ENCODE peak calls at places on chromosomes 12 and 14, in six cellular contexts. I, T, K, P, F and V are unnamed samples.

GRCh38 chr12:13980548-13981295 is 680 bp downstream of the GRIN2B start:
- DNase-seq in P (no peak), I (no peak), F (no peak), K (no peak), T (no peak), V (peak)

GRCh38 chr12:118377005-118377890 is 893 bp downstream of the SUDS3 start:
- DNase-seq in T (no peak), F (no peak), K (no peak), I (no peak), P (no peak), V (no peak)

GRCh38 chr14:36167431-36167830 is 9.1 kb downstream of the PTCSC3 start:
- DNase-seq in K (no peak), I (no peak), T (no peak), P (no peak), F (no peak), V (no peak)

GRCh38 chr12:117053050-117053400 is 46.2 kb downstream of the TESC start:
- DNase-seq in I (no peak), K (no peak), P (no peak), T (no peak), F (no peak), V (no peak)

GRCh38 chr12:114381177-114381576 is 24.8 kb downstream of the TBX5 start:
- DNase-seq in F (no peak), P (no peak), T (no peak), I (no peak), K (no peak), V (no peak)

GRCh38 chr12:64083285-64084210 is 138.5 kb downstream of the KICS2 start:
- DNase-seq in T (no peak), P (peak), I (peak), F (no peak), K (peak), V (peak)

GRCh38 chr12:121128908-121129704 is 3.6 kb upstream of the P2RX7 start:
- DNase-seq in F (peak), K (peak), I (no peak), P (peak), T (peak), V (peak)

GRCh38 chr12:13179159-13180074 is 17.1 kb upstream of the EMP1 start:
- DNase-seq in I (no peak), F (peak), T (peak), K (no peak), P (no peak), V (peak)

GRCh38 chr12:105567061-105567460 is 236.6 kb downstream of the C12orf75 start:
- DNase-seq in F (no peak), I (no peak), K (no peak), T (no peak), P (peak), V (no peak)

GRCh38 chr12:105562727-105563072 is 232.2 kb downstream of the C12orf75 start:
- DNase-seq in P (no peak), T (no peak), I (no peak), F (no peak), K (no peak), V (no peak)

GRCh38 chr12:105559292-105559691 is 228.8 kb downstream of the C12orf75 start:
- DNase-seq in K (no peak), F (no peak), P (no peak), I (no peak), T (no peak), V (no peak)

DNA sequence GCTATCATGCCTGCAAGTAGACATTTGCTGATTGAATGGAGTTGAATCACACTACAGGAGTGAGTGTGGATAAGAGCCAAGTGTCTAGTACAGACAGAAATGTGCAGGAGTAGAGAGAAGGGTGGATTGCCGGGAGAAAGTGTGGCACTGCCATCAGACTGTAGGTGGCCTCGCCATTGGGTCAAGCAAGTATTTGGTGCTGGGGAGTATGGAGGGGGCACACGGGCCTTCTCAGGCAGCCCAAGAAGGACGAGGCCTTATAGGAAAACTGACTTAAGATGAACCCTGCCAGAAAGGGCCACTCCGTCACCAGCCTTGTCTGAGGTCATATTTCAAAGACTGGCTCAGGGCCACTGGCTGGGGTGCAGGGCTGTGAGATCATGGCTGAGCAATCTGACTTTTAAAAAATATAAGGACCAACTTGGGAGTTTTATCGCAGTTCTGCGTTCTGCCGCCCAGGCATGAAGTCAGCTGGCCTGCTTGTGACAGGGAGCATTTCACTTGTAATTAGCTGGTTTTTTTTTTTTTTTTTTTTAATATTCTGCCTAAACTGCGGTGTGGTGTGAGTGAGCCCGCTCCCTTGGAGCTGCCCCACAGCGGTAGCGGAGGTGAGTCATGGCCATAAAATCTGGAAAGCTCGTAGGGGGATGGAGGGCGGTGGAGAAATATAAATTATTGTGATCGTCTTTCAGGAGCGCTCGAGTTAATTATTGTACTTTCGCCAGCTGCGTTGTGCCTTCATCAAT is 231.7 kb downstream of the C12orf75 start:
- DNase-seq in P (peak), F (no peak), T (no peak), K (no peak), I (peak), V (peak)
- H3K4me3 ChIP-seq in P (no peak), F (no peak), T (no peak), K (no peak), I (peak), V (no peak)

GRCh38 chr12:47751561-47751960 is 7.1 kb downstream of the RAPGEF3 start:
- DNase-seq in I (no peak), K (no peak), P (no peak), F (no peak), T (no peak), V (peak)
- H3K4me3 ChIP-seq in I (no peak), K (no peak), P (no peak), F (no peak), T (no peak), V (no peak)

GRCh38 chr12:53208877-53209463 is 1.9 kb upstream of the ITGB7 start:
- DNase-seq in I (no peak), K (no peak), T (no peak), F (no peak), P (no peak), V (no peak)

GRCh38 chr12:53204351-53204750 is 2.7 kb downstream of the ITGB7 start:
- DNase-seq in P (no peak), I (no peak), T (no peak), F (no peak), K (no peak), V (no peak)

GRCh38 chr12:53208435-53208834 is 1.4 kb upstream of the ITGB7 start:
- DNase-seq in T (no peak), P (no peak), K (peak), I (no peak), F (no peak), V (no peak)

GRCh38 chr12:53205747-53206146 is 1.3 kb downstream of the ITGB7 start:
- DNase-seq in I (no peak), K (peak), F (no peak), T (no peak), P (peak), V (no peak)

DNA sequence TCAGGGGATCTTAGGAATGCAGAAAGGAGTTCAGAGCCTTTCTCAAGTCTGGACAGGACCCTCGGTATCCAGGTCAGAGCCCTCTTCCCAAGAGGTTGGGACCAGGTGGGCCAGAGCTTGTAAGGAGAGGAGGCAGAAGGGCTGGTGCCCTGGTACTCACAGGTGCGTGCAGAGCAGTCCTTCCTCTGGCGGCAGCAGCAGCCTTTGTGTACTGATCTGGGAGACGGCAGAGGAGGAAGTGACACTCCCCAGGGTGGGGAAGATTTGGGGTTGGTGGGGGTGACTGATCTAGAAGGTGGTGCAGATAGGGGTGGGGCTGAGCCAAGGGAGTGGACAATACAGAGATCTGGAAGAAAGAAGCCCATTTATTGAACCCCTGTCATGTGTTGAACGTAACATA is at the start of gene ITGB7:
- DNase-seq in K (peak), F (peak), T (peak), P (no peak), I (no peak), V (peak)
- H3K4me3 ChIP-seq in K (no peak), F (peak), T (peak), P (no peak), I (no peak), V (no peak)

DNA sequence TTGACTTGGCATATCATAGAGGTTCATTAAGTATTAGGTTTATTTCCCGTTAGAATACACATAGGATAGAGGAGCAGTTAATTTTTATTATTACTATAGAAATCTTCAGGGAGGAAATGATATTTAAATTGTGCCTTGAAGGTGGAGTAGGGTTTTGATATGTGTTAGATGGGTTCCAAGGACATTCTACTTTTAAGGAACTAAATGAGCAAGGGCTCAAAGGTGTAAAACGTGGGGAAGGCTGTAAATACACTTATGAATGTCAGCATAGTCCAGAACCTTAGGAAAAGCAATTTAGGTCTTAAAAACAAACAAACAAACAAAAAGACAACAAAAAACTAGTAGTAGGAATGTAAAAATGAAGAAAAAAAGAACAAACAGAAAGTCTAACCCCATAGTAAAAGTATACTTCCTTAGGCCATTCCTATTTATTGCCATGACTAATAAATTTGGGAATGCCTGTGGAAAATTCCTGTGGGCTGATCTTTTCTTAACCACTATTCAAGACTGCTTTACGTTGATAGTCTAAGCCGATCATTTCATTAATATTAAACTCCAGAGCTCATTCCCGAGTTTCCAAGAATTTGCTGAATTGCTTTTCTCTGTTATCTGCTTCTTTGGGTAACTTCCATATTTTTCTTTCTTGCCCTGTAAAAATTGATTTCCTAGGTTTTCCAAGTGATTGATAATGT is 180.3 kb downstream of the RAD51B start:
- DNase-seq in I (no peak), T (no peak), P (peak), F (no peak), K (no peak), V (no peak)
- H3K4me3 ChIP-seq in I (no peak), T (no peak), P (no peak), F (no peak), K (no peak), V (no peak)

GRCh38 chr14:77139540-77140342 is 1.9 kb downstream of the ZDHHC22 start:
- DNase-seq in P (no peak), K (peak), I (no peak), F (no peak), T (no peak), V (no peak)
- H3K4me3 ChIP-seq in P (no peak), K (no peak), I (no peak), F (no peak), T (no peak), V (no peak)

DNA sequence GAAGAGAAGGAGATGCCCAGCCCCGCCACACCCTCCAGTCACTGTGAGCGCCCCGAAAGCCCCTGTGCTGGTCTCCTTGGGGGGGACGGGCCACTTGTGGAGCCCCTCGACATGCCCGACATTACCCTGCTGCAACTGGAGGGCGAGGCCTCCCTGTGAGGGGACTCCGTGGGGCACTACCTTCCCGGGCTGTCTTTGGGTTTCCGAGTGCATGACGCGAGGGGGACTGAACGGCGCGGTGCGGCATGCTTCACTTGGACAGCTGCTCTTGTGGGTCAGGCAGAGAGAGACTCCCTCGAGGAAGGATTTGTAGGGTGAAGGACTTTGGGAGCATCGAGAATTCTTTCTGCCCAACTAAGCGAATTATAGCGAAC is 1.1 kb downstream of the CCDC184 start:
- DNase-seq in T (no peak), K (no peak), P (no peak), I (no peak), F (no peak), V (no peak)
- H3K4me3 ChIP-seq in T (no peak), K (peak), P (no peak), I (no peak), F (no peak), V (no peak)